ENCODE peak calls at places on chromosome 12, in eight cellular contexts. T, N, X, O, E, W, C and M are unnamed samples.

GRCh38 chr12:6182279-6182898 is 17.8 kb upstream of the CD9 start:
- DNase-seq in X (peak; percentile 64), O (no peak), T (peak; percentile 85), E (peak; percentile 70), W (peak; percentile 83), N (peak; percentile 61), C (peak; percentile 85), M (peak; percentile 78)

GRCh38 chr12:132143328-132144071 is 619 bp downstream of the DDX51 start:
- DNase-seq in O (peak; percentile 60), W (no peak), X (peak; percentile 56), N (no peak), C (peak; percentile 11), T (no peak), E (no peak), M (peak; percentile 25)

GRCh38 chr12:121926874-121927706 is 8.7 kb downstream of the CFAP251 start:
- DNase-seq in O (no peak), T (no peak), X (no peak), E (no peak), C (no peak), W (no peak), N (no peak), M (no peak)

GRCh38 chr12:16726879-16727278 is 120.9 kb upstream of the LMO3 start:
- DNase-seq in T (no peak), C (no peak), W (no peak), O (no peak), N (no peak), E (no peak), X (no peak), M (no peak)

GRCh38 chr12:128657378-128657777 is 166.4 kb downstream of the SLC15A4 start:
- DNase-seq in N (no peak), X (no peak), E (no peak), C (no peak), T (no peak), W (no peak), O (no peak), M (no peak)

GRCh38 chr12:49230176-49230575 is 34.7 kb upstream of the TUBA1C start:
- DNase-seq in W (no peak), X (no peak), C (no peak), E (no peak), N (no peak), T (no peak), O (no peak), M (no peak)

GRCh38 chr12:16691624-16692023 is 85.7 kb upstream of the LMO3 start:
- DNase-seq in O (no peak), W (no peak), C (no peak), X (no peak), T (no peak), N (no peak), E (no peak), M (no peak)

GRCh38 chr12:92602930-92603623 is 99.7 kb upstream of the PLEKHG7 start:
- DNase-seq in C (no peak), N (no peak), T (peak; percentile 61), O (no peak), W (no peak), X (no peak), E (no peak), M (no peak)

GRCh38 chr12:81128930-81129554 is 51.2 kb downstream of the ACSS3 start:
- DNase-seq in T (peak; percentile 43), W (no peak), C (peak; percentile 19), N (no peak), E (peak; percentile 23), X (no peak), O (no peak), M (no peak)

GRCh38 chr12:48022676-48023385 is 18.6 kb upstream of the COL2A1 start:
- DNase-seq in O (no peak), X (no peak), E (no peak), C (no peak), T (no peak), W (no peak), N (no peak), M (no peak)
- H3K27me3 ChIP-seq in O (no peaks in the 10 kb centered on the region), X (no peaks in the 10 kb centered on the region), E (no peaks in the 10 kb centered on the region), C (peaks cover 4% of the 10 kb centered on the region), T (peaks cover 13% of the 10 kb centered on the region), W (peaks cover 31% of the 10 kb centered on the region), N (peaks cover 23% of the 10 kb centered on the region), M (no peaks in the 10 kb centered on the region)

DNA sequence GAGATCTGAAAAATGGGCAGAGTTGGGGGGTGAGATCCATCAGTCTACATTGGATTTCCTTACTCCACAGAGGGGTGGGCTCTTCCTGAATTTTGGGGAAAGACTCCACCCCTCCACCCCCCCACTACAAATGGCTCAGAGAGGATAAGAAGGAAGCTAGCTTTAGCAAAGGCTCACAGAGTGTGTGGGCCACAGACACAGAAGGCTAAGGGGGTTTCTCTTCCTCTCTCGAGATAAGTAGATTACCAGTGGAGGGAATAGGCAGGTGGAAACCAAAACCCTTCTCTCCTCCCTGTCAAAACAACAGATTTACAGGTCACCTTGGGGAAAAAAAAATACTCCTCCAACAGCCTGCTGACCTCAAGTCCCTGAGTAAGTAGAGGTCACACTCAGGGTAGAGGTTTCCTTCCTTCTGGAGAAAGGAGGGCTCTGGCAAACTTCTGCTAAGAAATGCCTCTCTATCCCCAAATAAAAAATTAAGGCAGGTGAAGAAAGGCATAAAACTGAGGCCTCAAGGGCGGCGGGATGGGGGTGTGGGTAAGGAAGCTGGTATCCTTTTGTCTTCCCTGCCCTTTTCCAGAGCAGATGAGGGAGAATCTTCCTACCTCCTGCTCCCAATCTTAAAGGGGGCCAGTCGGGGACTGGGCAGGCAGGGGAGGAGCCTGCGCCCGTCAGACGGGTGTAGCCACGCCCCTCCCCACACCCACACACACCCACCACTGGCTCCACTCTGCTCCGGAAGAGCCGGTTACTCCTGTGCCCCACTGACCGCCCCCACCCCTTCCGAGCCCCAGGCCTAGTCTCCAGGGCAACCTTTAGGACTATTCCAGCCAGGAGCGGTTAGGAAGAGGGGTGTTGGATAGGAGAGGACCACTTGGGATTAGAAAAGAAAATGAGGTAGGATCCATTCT is 1.9 kb upstream of the BAZ2A start:
- DNase-seq in W (peak; percentile 83), E (peak; percentile 91), N (peak; percentile 81), C (peak; percentile 74), T (peak; percentile 57), O (peak; percentile 74), X (peak; percentile 80), M (peak; percentile 78)
- H3K4me3 ChIP-seq in W (peak overlapping the region; percentile 77), E (peak overlapping the region; percentile 6), N (peak overlapping the region; percentile 87), C (no peak overlapping the region), T (no peak overlapping the region), O (no peak overlapping the region), X (peak overlapping the region; percentile 47), M (no peak overlapping the region)

GRCh38 chr12:46825526-46826414 is at the start of gene SLC38A4:
- DNase-seq in X (peak; percentile 76), E (peak; percentile 39), W (no peak), N (peak; percentile 35), O (no peak), C (no peak), T (no peak), M (peak; percentile 88)
- H3K27me3 ChIP-seq in X (no peaks in the 10 kb centered on the region), E (peaks cover 5% of the 10 kb centered on the region), W (peaks cover 8% of the 10 kb centered on the region), N (peaks cover 48% of the 10 kb centered on the region), O (no peaks in the 10 kb centered on the region), C (no peaks in the 10 kb centered on the region), T (no peaks in the 10 kb centered on the region), M (no peaks in the 10 kb centered on the region)

GRCh38 chr12:79082595-79082994 is 218.0 kb downstream of the SYT1 start:
- DNase-seq in T (no peak), C (no peak), W (no peak), O (no peak), X (no peak), E (no peak), N (no peak), M (no peak)
- H3K4me3 ChIP-seq in T (no peak overlapping the region), C (no peak overlapping the region), W (no peak overlapping the region), O (no peak overlapping the region), X (no peak overlapping the region), E (no peak overlapping the region), N (no peak overlapping the region), M (no peak overlapping the region)

GRCh38 chr12:53492188-53492587 is 7.1 kb downstream of the MAP3K12 start:
- DNase-seq in N (no peak), O (no peak), W (no peak), C (peak; percentile 23), X (no peak), E (no peak), T (no peak), M (peak; percentile 45)

GRCh38 chr12:53493610-53494391 is 5.5 kb downstream of the MAP3K12 start:
- DNase-seq in E (no peak), O (no peak), T (no peak), C (peak; percentile 20), W (no peak), N (no peak), X (no peak), M (no peak)

GRCh38 chr12:53489242-53489915 is 9.9 kb downstream of the MAP3K12 start:
- DNase-seq in C (no peak), N (no peak), X (no peak), W (no peak), T (no peak), E (no peak), O (no peak), M (no peak)

GRCh38 chr12:53495903-53496751 is 3.1 kb downstream of the MAP3K12 start:
- DNase-seq in N (no peak), T (no peak), E (peak; percentile 75), C (peak; percentile 82), W (peak; percentile 88), X (peak; percentile 77), O (no peak), M (peak; percentile 52)

DNA sequence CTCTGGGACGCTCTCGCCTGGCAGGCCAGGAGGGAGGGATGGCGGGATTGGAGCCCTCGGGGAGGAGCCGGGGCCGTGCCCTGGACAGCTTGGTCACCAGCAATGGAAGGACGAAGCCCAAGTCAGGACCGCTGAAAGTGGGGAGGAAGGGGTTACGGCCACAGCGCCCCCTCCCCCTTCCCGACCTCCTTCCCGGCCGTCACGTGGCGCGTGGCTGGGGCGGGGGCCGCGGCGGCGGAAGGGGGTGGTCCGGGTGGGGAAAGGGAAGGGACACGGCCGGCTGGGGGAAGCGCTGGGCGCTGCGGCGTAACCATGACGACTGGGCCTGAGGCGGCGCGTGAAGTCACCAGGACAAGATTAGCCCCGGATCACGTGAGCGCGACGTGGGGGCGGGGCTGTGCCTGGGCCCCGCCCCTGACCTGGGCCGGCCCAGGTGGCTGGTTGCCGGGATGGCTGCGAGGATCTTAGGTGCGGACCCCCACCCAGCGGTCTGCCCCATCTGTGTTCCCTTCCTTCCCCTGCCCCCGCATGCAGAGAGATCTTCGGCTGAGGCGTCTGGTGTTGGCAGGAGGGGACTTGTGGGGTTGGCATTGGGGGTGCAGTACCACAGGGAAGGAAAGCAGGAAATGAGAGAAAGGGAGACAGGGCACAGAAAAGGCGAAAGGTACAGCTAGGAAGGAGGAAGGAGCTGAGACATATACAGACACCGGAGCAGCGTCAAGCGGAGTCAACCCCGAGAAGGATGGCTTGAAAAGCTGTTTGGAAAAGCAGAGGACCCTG is 6.2 kb downstream of the MAP3K12 start:
- DNase-seq in C (peak; percentile 94), X (peak; percentile 96), N (peak; percentile 92), T (peak; percentile 65), O (peak; percentile 93), E (peak; percentile 94), W (peak; percentile 97), M (peak; percentile 94)
- H3K27me3 ChIP-seq in C (no peaks in the 10 kb centered on the region), X (no peaks in the 10 kb centered on the region), N (no peaks in the 10 kb centered on the region), T (no peaks in the 10 kb centered on the region), O (no peaks in the 10 kb centered on the region), E (no peaks in the 10 kb centered on the region), W (no peaks in the 10 kb centered on the region), M (no peaks in the 10 kb centered on the region)

DNA sequence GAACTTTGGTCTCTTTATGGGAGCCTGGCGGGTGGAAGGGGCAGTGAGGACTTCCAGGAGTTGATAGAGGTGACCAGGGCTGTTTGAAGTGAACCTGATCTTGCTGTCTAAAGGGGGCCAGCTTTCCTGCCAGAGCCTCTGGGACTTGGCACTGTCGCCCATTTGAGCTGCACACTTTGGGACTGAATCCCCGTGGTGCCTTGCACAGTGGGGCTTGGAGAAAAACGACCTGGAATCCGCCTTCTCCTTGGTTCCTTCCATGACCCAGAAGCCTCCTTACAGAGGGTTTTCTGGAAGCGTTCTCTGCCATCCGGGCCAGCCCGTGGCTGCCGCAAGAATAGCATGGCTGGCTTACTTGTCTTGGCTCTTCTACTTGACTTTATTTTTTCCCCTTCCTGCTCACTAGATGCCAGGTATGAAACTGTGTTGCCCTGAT is 2.0 kb downstream of the RFLNA start:
- DNase-seq in O (no peak), C (no peak), W (no peak), E (peak; percentile 59), N (no peak), T (no peak), X (peak; percentile 56), M (no peak)
- H3K4me3 ChIP-seq in O (no peak overlapping the region), C (no peak overlapping the region), W (no peak overlapping the region), E (peak overlapping the region; percentile 47), N (no peak overlapping the region), T (no peak overlapping the region), X (no peak overlapping the region), M (no peak overlapping the region)